ENCODE peak calls at places on chromosome 14, in five cellular contexts. Y, Q, J, P and C are unnamed samples. For H3K27me3 and H3K4me1, the result is how much of the 10 kb centered on the place peaks cover.

GRCh38 chr14:54797556-54797955 is 105.1 kb downstream of the GCH1 start:
- DNase-seq in P (no peak), J (no peak), Y (no peak), Q (no peak), C (no peak)

GRCh38 chr14:65239143-65239672 is 136.9 kb upstream of the MAX start:
- DNase-seq in J (no peak), Y (no peak), Q (no peak), P (no peak), C (no peak)

GRCh38 chr14:73865536-73866113 is 14.0 kb downstream of the PTGR2 start:
- DNase-seq in Y (no peak), J (no peak), P (no peak), Q (no peak), C (no peak)

GRCh38 chr14:51616724-51617409 is 34.8 kb upstream of the FRMD6 start:
- DNase-seq in Y (no peak), Q (no peak), P (peak), J (peak), C (peak)

GRCh38 chr14:64942531-64943111 is at the start of gene GPX2:
- DNase-seq in J (peak), Q (no peak), P (no peak), Y (no peak), C (no peak)

GRCh38 chr14:66003082-66003740 is 483.0 kb upstream of the CCDC196 start:
- DNase-seq in J (no peak), P (no peak), Y (no peak), Q (no peak), C (no peak)

GRCh38 chr14:105348169-105348944 is 33.8 kb downstream of the PACS2 start:
- DNase-seq in Q (no peak), J (no peak), Y (no peak), P (no peak), C (no peak)

GRCh38 chr14:44803239-44803905 is 158.4 kb downstream of the KLHL28 start:
- DNase-seq in Y (no peak), J (no peak), Q (no peak), P (peak), C (no peak)

GRCh38 chr14:91108941-91109611 is 4.8 kb upstream of the DGLUCY start:
- DNase-seq in P (peak), Y (peak), Q (no peak), J (peak), C (no peak)

GRCh38 chr14:95025941-95026340 is 131.4 kb downstream of the DICER1 start:
- DNase-seq in J (no peak), P (no peak), Y (no peak), Q (no peak), C (peak)

GRCh38 chr14:96239759-96240158 is 16.3 kb upstream of the BDKRB1 start:
- DNase-seq in P (no peak), J (no peak), Y (no peak), Q (no peak), C (no peak)

GRCh38 chr14:90491221-90491867 is 94.5 kb downstream of the CALM1 start:
- DNase-seq in P (peak), Q (no peak), Y (peak), J (peak), C (no peak)

GRCh38 chr14:58829594-58829993 is 191.8 kb downstream of the DACT1 start:
- DNase-seq in Q (no peak), J (no peak), P (no peak), Y (no peak), C (no peak)

GRCh38 chr14:20427231-20428009 is 8.5 kb downstream of the KLHL33 start:
- DNase-seq in P (peak), Y (no peak), J (no peak), Q (no peak), C (no peak)

GRCh38 chr14:72839351-72839750 is 54.5 kb downstream of the DPF3 start:
- DNase-seq in J (no peak), Q (no peak), Y (no peak), P (no peak), C (no peak)

GRCh38 chr14:72565200-72565599 is 328.7 kb downstream of the DPF3 start:
- DNase-seq in Q (no peak), P (no peak), Y (no peak), J (no peak), C (no peak)

GRCh38 chr14:78747809-78748208 is 577.6 kb downstream of the NRXN3 start:
- DNase-seq in P (no peak), Y (no peak), Q (no peak), J (no peak), C (no peak)

GRCh38 chr14:24900281-24900868 is 149.6 kb downstream of the STXBP6 start:
- DNase-seq in J (no peak), Y (no peak), P (no peak), Q (no peak), C (no peak)

GRCh38 chr14:87179936-87180335 is 813.0 kb downstream of the GALC start:
- DNase-seq in P (no peak), Y (no peak), Q (no peak), J (no peak), C (no peak)

GRCh38 chr14:52129733-52130132 is 60.9 kb upstream of the NID2 start:
- DNase-seq in Y (no peak), P (no peak), J (no peak), Q (no peak), C (no peak)

GRCh38 chr14:101361451-101362433 is 199.6 kb upstream of the DIO3 start:
- DNase-seq in Y (no peak), J (no peak), P (no peak), Q (no peak), C (peak)

GRCh38 chr14:30034049-30034635 is 106.5 kb upstream of the PRKD1 start:
- DNase-seq in P (no peak), Q (no peak), J (no peak), Y (no peak), C (no peak)

GRCh38 chr14:102951034-102951433 is 28.6 kb downstream of the AMN start:
- DNase-seq in Y (no peak), P (no peak), Q (no peak), J (no peak), C (no peak)

GRCh38 chr14:101475468-101476257 is 85.6 kb upstream of the DIO3 start:
- DNase-seq in P (no peak), Y (peak), J (peak), Q (no peak), C (no peak)

GRCh38 chr14:99129998-99130397 is 142.0 kb downstream of the BCL11B start:
- DNase-seq in Q (no peak), J (no peak), P (no peak), Y (no peak), C (peak)

GRCh38 chr14:58770501-58770982 is 132.8 kb downstream of the DACT1 start:
- DNase-seq in Y (no peak), J (no peak), Q (no peak), P (no peak), C (no peak)

GRCh38 chr14:25518347-25518746 is 468.4 kb upstream of the STXBP6 start:
- DNase-seq in Q (no peak), Y (no peak), P (no peak), J (no peak), C (no peak)

GRCh38 chr14:100440758-100441203 is 117.6 kb downstream of the SLC25A47 start:
- DNase-seq in Y (no peak), J (no peak), P (peak), Q (no peak), C (no peak)

GRCh38 chr14:103542545-103543088 is 13.6 kb downstream of the TRMT61A start:
- DNase-seq in J (peak), Q (no peak), Y (no peak), P (no peak), C (no peak)

GRCh38 chr14:20632831-20633771 is 8.4 kb downstream of the OR6S1 start:
- DNase-seq in Y (peak), P (peak), J (peak), Q (no peak), C (peak)

GRCh38 chr14:77654001-77654431 is 37.6 kb upstream of the SPTLC2 start:
- DNase-seq in Y (no peak), Q (no peak), J (peak), P (no peak), C (no peak)

GRCh38 chr14:65224799-65225198 is 122.5 kb upstream of the MAX start:
- DNase-seq in J (peak), Q (no peak), Y (no peak), P (no peak), C (no peak)

GRCh38 chr14:68359862-68360552 is 432.9 kb downstream of the ZFP36L1 start:
- DNase-seq in P (no peak), J (no peak), Y (peak), Q (no peak), C (peak)

GRCh38 chr14:51738754-51739153 is 87.0 kb downstream of the FRMD6 start:
- DNase-seq in Y (no peak), P (no peak), J (no peak), Q (no peak), C (no peak)

DNA sequence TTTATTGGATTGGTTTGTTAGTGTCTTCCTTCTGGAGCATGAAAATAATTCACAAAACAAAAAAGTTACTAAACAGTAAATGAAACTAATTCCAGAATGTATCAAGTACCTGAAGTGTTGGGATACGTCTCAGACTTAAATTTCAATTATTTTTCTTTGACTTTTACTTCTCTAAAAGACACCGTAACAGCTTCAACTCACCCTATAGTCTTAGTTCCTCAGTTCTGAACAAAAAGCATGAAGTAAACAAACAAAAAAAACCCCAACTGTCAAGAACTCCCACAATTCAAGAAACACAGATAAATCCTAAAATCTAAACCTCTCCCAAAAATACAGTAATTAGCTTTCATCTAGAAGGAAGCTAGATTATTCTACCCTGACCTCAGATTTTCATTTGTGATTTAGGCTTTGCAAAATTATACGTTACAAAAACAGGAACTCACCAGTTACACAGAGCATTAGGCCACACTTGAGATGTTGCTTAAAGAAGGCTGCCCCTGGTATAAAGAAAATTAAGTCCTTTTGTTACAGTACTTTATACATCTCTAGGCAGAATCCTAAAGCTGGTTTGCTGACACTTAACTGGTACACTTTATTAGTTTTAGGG is 10.2 kb downstream of the HEATR5A start:
- DNase-seq in Y (no peak), P (no peak), J (no peak), Q (no peak), C (no peak)
- H3K27ac ChIP-seq in Y (peak), P (no peak), J (no peak), Q (no peak), C (no peak)

GRCh38 chr14:76133103-76133502 is 18.6 kb upstream of the GPATCH2L start:
- DNase-seq in P (peak), Y (no peak), J (no peak), Q (no peak), C (no peak)

GRCh38 chr14:76135722-76136121 is 16.0 kb upstream of the GPATCH2L start:
- DNase-seq in Y (no peak), Q (no peak), P (no peak), J (no peak), C (no peak)

GRCh38 chr14:76138758-76139723 is 12.7 kb upstream of the GPATCH2L start:
- DNase-seq in P (no peak), Y (no peak), Q (no peak), J (peak), C (no peak)

GRCh38 chr14:76138119-76138757 is 13.5 kb upstream of the GPATCH2L start:
- DNase-seq in Q (no peak), P (no peak), Y (no peak), J (no peak), C (no peak)

GRCh38 chr14:76136476-76137160 is 15.1 kb upstream of the GPATCH2L start:
- DNase-seq in J (no peak), Y (no peak), Q (no peak), P (no peak), C (no peak)
- H3K27me3 ChIP-seq in J (under half), Y (under half), Q (under half), P (under half), C (under half)

DNA sequence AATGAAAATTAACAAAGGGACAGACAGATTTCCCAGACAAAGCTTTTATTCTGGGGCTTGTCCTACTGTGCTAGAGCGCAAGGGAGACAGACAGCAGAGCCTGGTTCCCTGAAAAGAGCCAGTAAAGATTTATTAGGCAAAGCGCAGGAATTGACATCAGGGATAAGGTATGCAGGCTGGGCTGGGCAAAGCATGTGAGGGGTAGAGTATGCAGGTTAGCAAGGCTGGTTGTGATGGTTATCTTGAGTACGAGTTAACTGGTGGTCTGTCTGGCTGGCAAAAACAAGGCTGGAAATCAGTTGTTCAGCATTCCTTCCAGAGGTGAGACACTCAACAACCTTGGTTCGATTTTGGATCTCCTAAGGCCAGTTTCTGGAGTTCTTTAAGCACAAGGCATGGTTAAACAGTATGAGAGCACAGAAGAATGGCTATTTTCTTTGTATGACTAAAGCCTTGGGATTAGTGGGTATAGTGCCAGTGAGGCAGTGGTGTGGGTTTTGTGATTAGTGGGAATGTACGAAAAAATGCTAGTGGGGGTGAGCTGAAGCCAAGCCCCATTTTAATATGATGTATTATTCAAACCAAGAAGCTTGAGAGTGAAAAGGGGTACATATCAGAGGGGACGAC is 30.9 kb downstream of the BTBD7 start:
- DNase-seq in Y (no peak), Q (no peak), J (no peak), P (no peak), C (no peak)
- H3K4me1 ChIP-seq in Y (under half), Q (under half), J (under half), P (under half), C (under half)

DNA sequence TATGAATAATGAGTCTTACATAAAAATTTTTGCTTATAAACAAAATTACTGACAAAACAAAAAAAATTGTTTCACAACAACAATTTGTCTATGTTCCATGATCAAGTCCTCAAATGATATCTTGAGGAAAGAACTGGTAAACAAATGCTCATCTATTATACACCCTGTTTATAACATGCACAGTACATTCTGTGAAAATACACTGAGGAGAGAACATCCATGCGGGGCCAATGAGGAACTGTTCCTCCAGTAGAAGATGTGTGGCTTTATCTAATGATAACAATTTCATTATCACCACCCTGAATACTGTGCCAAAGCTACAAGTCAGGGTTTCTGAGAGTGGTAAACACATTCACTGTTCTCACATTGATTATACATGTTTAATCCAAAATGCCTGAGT is 10.8 kb downstream of the MLH3 start:
- DNase-seq in Y (no peak), J (no peak), Q (no peak), P (no peak), C (no peak)
- H3K27ac ChIP-seq in Y (no peak), J (peak), Q (no peak), P (no peak), C (no peak)

GRCh38 chr14:33406766-33407165 is 468.1 kb downstream of the NPAS3 start:
- DNase-seq in J (no peak), Y (no peak), Q (no peak), P (no peak), C (no peak)

GRCh38 chr14:33404964-33405574 is 466.4 kb downstream of the NPAS3 start:
- DNase-seq in J (no peak), Q (no peak), Y (no peak), P (no peak), C (no peak)

GRCh38 chr14:33404054-33404453 is 465.4 kb downstream of the NPAS3 start:
- DNase-seq in P (peak), Y (no peak), Q (no peak), J (no peak), C (no peak)

GRCh38 chr14:33402604-33403003 is 463.9 kb downstream of the NPAS3 start:
- DNase-seq in J (no peak), Q (no peak), P (no peak), Y (no peak), C (peak)

GRCh38 chr14:33401326-33401725 is 462.6 kb downstream of the NPAS3 start:
- DNase-seq in J (no peak), P (no peak), Q (no peak), Y (no peak), C (no peak)
- H3K27me3 ChIP-seq in J (under half), P (under half), Q (under half), Y (under half), C (under half)

GRCh38 chr14:61452452-61452851 is 131.1 kb downstream of the PRKCH start:
- DNase-seq in P (no peak), Y (no peak), J (no peak), Q (no peak), C (no peak)

GRCh38 chr14:61453103-61453767 is 131.9 kb downstream of the PRKCH start:
- DNase-seq in Q (no peak), J (no peak), P (no peak), Y (no peak), C (no peak)

GRCh38 chr14:61454545-61454944 is 133.2 kb downstream of the PRKCH start:
- DNase-seq in J (peak), Q (no peak), Y (no peak), P (peak), C (peak)

GRCh38 chr14:61451491-61451890 is 130.1 kb downstream of the PRKCH start:
- DNase-seq in Q (no peak), J (no peak), Y (no peak), P (no peak), C (no peak)

DNA sequence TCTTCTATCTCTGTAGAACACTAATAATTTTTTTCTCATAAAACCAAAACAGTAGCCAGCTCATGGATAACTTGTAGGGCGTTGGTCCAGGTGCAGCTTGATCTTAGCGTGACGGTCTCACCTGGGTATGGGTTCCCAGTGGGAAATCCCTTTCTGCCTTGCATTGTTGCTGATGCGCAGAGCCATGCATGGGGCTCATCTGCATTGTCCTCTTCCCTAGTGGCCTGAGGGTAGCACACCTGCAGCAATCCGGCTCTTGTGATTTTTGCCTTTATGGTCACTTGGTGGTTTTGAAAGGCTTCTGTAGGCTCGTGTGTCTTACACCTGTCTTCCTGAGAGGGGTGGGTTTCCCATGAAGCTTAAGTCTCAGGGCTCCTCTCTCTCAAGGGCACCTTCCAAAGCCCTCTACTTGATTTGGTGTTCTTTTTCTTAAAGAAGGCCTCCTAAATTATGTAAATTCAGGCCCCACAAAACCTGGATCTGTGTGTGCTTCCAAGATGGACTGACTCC is 130.6 kb downstream of the PRKCH start:
- DNase-seq in Q (no peak), Y (no peak), P (no peak), J (no peak), C (no peak)
- H3K4me1 ChIP-seq in Q (half or more), Y (under half), P (under half), J (under half), C (under half)